ENCODE peak calls at places on chromosomes 11 and 22, in nine cellular contexts. G is heart left ventricle, J is adrenal gland, H is lung microvascular endothelial cell, F is AG20443, X is caudate nucleus, N is midbrain, T is colonic mucosa, V is MM.1S. I is an unnamed sample.

GRCh38 chr11:103061656-103062055 is 30.3 kb downstream of the DCUN1D5 start:
- DNase-seq in J (no peak), T (no peak), H (no peak), V (no peak), G (no peak), N (no peak), F (no peak), X (no peak), I (no peak)

GRCh38 chr22:36419177-36419911 is 31.6 kb upstream of the MYH9 start:
- DNase-seq in F (peak; percentile 43), G (peak; percentile 64), V (peak; percentile 84), N (peak; percentile 50), X (no peak), H (no peak), J (no peak), T (peak; percentile 86), I (no peak)

GRCh38 chr11:9459573-9460321 is 1.1 kb upstream of the ZNF143 start:
- DNase-seq in F (peak; percentile 13), G (peak; percentile 20), T (peak; percentile 36), V (peak; percentile 48), J (no peak), N (peak; percentile 64), X (peak; percentile 16), H (peak; percentile 56), I (no peak)

GRCh38 chr11:56906683-56907148 is 82.0 kb upstream of the OR5AK2 start:
- DNase-seq in X (no peak), V (no peak), T (peak; percentile 36), F (no peak), J (no peak), G (no peak), H (no peak), N (no peak), I (no peak)

GRCh38 chr11:94550513-94550912 is 6.8 kb downstream of the FUT4 start:
- DNase-seq in X (no peak), G (no peak), T (no peak), J (no peak), H (no peak), V (no peak), N (no peak), F (no peak), I (no peak)

GRCh38 chr11:7252683-7253213 is 1.0 kb downstream of the SYT9 start:
- DNase-seq in T (no peak), X (no peak), N (no peak), G (no peak), J (peak; percentile 20), V (no peak), F (no peak), H (no peak), I (no peak)

GRCh38 chr11:77080643-77081210 is 14.0 kb downstream of the CAPN5 start:
- DNase-seq in X (no peak), N (no peak), F (peak; percentile 58), G (no peak), H (no peak), V (no peak), T (no peak), J (no peak), I (no peak)

GRCh38 chr22:39773976-39774539 is 119.5 kb downstream of the ENTHD1 start:
- DNase-seq in H (no peak), V (peak; percentile 55), T (peak; percentile 26), G (no peak), X (no peak), N (no peak), J (no peak), F (no peak), I (no peak)

GRCh38 chr11:78453140-78453935 is 35.7 kb upstream of the GAB2 start:
- DNase-seq in J (no peak), T (no peak), F (peak; percentile 21), G (no peak), H (no peak), N (no peak), X (no peak), V (peak; percentile 88), I (no peak)

GRCh38 chr11:33701302-33701701 is 676 bp upstream of the C11orf91 start:
- DNase-seq in N (peak; percentile 35), H (peak; percentile 78), V (peak; percentile 18), X (no peak), F (no peak), T (no peak), G (no peak), J (no peak), I (no peak)

GRCh38 chr11:74896311-74896710 is 52.6 kb downstream of the XRRA1 start:
- DNase-seq in T (no peak), F (no peak), H (no peak), J (no peak), V (no peak), G (no peak), N (no peak), X (no peak), I (no peak)

GRCh38 chr11:10900686-10901415 is 43.0 kb upstream of the ZBED5 start:
- DNase-seq in F (no peak), X (no peak), J (no peak), H (peak; percentile 7), G (no peak), T (no peak), N (no peak), V (no peak), I (no peak)

GRCh38 chr11:128061321-128061871 is 526.0 kb downstream of the ETS1 start:
- DNase-seq in N (no peak), V (no peak), H (no peak), X (no peak), T (no peak), J (no peak), G (no peak), F (no peak), I (no peak)

GRCh38 chr11:77046060-77046501 is 11.9 kb downstream of the B3GNT6 start:
- DNase-seq in N (no peak), T (peak; percentile 74), H (peak; percentile 50), F (peak; percentile 68), J (peak; percentile 49), V (peak; percentile 67), X (no peak), G (no peak), I (peak; percentile 75)

GRCh38 chr11:8773125-8773524 is 90.5 kb downstream of the RPL27A start:
- DNase-seq in G (no peak), H (no peak), F (no peak), T (no peak), N (no peak), X (no peak), V (no peak), J (no peak), I (no peak)

GRCh38 chr22:49086181-49086580 is 741.5 kb downstream of the BRD1 start:
- DNase-seq in J (no peak), T (no peak), F (no peak), N (no peak), V (no peak), G (no peak), X (no peak), H (no peak), I (no peak)

GRCh38 chr11:12235945-12236743 is 125.8 kb downstream of the MICAL2 start:
- DNase-seq in G (no peak), F (peak; percentile 69), N (peak; percentile 62), X (no peak), T (no peak), J (no peak), V (peak; percentile 60), H (peak; percentile 83), I (peak; percentile 60)

GRCh38 chr11:30552839-30553238 is 33.3 kb downstream of the MPPED2 start:
- DNase-seq in V (no peak), F (no peak), G (no peak), T (no peak), J (no peak), X (no peak), N (no peak), H (no peak), I (no peak)

GRCh38 chr11:76159983-76160661 is 46.2 kb downstream of the WNT11 start:
- DNase-seq in V (no peak), X (no peak), H (no peak), T (no peak), N (no peak), F (no peak), G (no peak), J (no peak), I (no peak)

GRCh38 chr11:63880031-63880841 is 36.7 kb downstream of the RCOR2 start:
- DNase-seq in G (no peak), F (peak; percentile 84), T (no peak), V (no peak), J (no peak), H (no peak), N (no peak), X (no peak), I (no peak)

GRCh38 chr11:2775083-2775625 is 75.4 kb upstream of the KCNQ1OT1 start:
- DNase-seq in T (peak; percentile 15), H (no peak), V (peak; percentile 81), G (peak; percentile 5), X (no peak), J (peak; percentile 18), N (no peak), F (no peak), I (no peak)

GRCh38 chr22:27032121-27032761 is 374.9 kb downstream of the MIAT start:
- DNase-seq in N (peak; percentile 60), F (peak; percentile 48), X (peak; percentile 25), J (no peak), G (peak; percentile 7), V (no peak), T (no peak), H (no peak), I (no peak)

GRCh38 chr11:1049911-1050580 is 13.5 kb upstream of the MUC6 start:
- DNase-seq in F (no peak), H (no peak), J (no peak), T (no peak), V (no peak), N (no peak), G (no peak), X (no peak), I (no peak)

GRCh38 chr11:77131560-77131959 is 3.5 kb downstream of the MYO7A start:
- DNase-seq in N (no peak), F (no peak), X (no peak), G (no peak), V (no peak), H (no peak), T (no peak), J (no peak), I (no peak)

GRCh38 chr22:23752090-23752691 is 1.3 kb upstream of the ZNF70 start:
- DNase-seq in V (no peak), X (no peak), F (no peak), G (no peak), T (no peak), J (no peak), H (no peak), N (no peak), I (no peak)

GRCh38 chr11:88051386-88051785 is 123.9 kb downstream of the RAB38 start:
- DNase-seq in X (no peak), H (peak; percentile 79), T (no peak), G (no peak), F (no peak), J (no peak), V (no peak), N (no peak), I (no peak)

GRCh38 chr11:93820085-93820710 is 30.2 kb downstream of the VSTM5 start:
- DNase-seq in X (no peak), F (no peak), N (no peak), H (no peak), G (no peak), T (no peak), V (no peak), J (no peak), I (no peak)

GRCh38 chr22:35349704-35350538 is 31.0 kb upstream of the HMOX1 start:
- DNase-seq in J (no peak), V (no peak), H (no peak), F (peak; percentile 52), X (no peak), N (no peak), T (no peak), G (no peak), I (no peak)

GRCh38 chr22:25148149-25148691 is 51.4 kb upstream of the CRYBB3 start:
- DNase-seq in H (peak; percentile 38), F (no peak), J (peak; percentile 48), N (no peak), V (no peak), T (peak; percentile 86), X (no peak), G (no peak), I (no peak)

GRCh38 chr11:76694664-76695063 is 24.1 kb upstream of the LRRC32 start:
- DNase-seq in H (peak; percentile 88), X (no peak), G (no peak), V (no peak), T (no peak), N (no peak), J (no peak), F (peak; percentile 76), I (no peak)

GRCh38 chr11:64305691-64306562 is 603 bp downstream of the ESRRA start:
- DNase-seq in X (peak; percentile 52), G (peak; percentile 77), N (peak; percentile 63), H (peak; percentile 33), T (peak; percentile 94), V (peak; percentile 77), F (no peak), J (peak; percentile 71), I (peak; percentile 66)

I was measured in CD8-positive, alpha-beta T cell.